ENCODE peak calls at places on chromosomes 1 and 21, in eight cellular contexts. Z is lower lobe of right lung, X is adrenal gland, V is HL-60, Q is K562, L is HCT116, D is iPS DF 6.9, M is AG04450. C is an unnamed sample.

GRCh38 chr1:57165546-57165945 is 199.7 kb upstream of the C8B start:
- DNase-seq in Z (no peak), X (no peak), V (no peak), Q (no peak), L (no peak), D (no peak), M (no peak), C (no peak)

GRCh38 chr1:156165083-156165482 is 11.7 kb downstream of the SEMA4A start:
- DNase-seq in Z (no peak), X (no peak), V (no peak), Q (no peak), L (no peak), D (no peak), M (no peak), C (no peak)

GRCh38 chr1:160061376-160062100 is 8.4 kb downstream of the KCNJ10 start:
- DNase-seq in Z (no peak), X (no peak), V (no peak), Q (no peak), L (no peak), D (no peak), M (no peak), C (no peak)

GRCh38 chr1:30525631-30525979 is 197.8 kb downstream of the MATN1 start:
- DNase-seq in Z (no peak), X (no peak), V (no peak), Q (no peak), L (no peak), D (no peak), M (no peak), C (no peak)

GRCh38 chr1:234899041-234899787 is 229.4 kb downstream of the TOMM20 start:
- DNase-seq in Z (peak), X (peak), V (no peak), Q (no peak), L (no peak), D (no peak), M (no peak), C (peak)

GRCh38 chr1:3623441-3624150 is 1.2 kb upstream of the TPRG1L start:
- DNase-seq in Z (no peak), X (no peak), V (no peak), Q (no peak), L (no peak), D (no peak), M (no peak), C (peak)

GRCh38 chr1:45326627-45327591 is at the start of gene HPDL:
- DNase-seq in Z (peak), X (peak), V (peak), Q (no peak), L (no peak), D (peak), M (no peak), C (peak)

GRCh38 chr1:172167801-172168596 is 252.5 kb upstream of the C1orf105 start:
- DNase-seq in Z (no peak), X (peak), V (no peak), Q (no peak), L (no peak), D (no peak), M (no peak), C (no peak)

GRCh38 chr1:36161656-36162531 is 5.9 kb downstream of the MAP7D1 start:
- DNase-seq in Z (peak), X (no peak), V (peak), Q (peak), L (no peak), D (no peak), M (no peak), C (peak)

GRCh38 chr1:17609529-17609928 is 70.0 kb downstream of the ARHGEF10L start:
- DNase-seq in Z (no peak), X (no peak), V (no peak), Q (no peak), L (no peak), D (no peak), M (no peak), C (no peak)

GRCh38 chr1:154420172-154420571 is 15.0 kb downstream of the IL6R start:
- DNase-seq in Z (peak), X (peak), V (no peak), Q (no peak), L (no peak), D (no peak), M (no peak), C (peak)

GRCh38 chr1:168319691-168320090 is 39.0 kb downstream of the TBX19 start:
- DNase-seq in Z (no peak), X (no peak), V (no peak), Q (no peak), L (no peak), D (no peak), M (no peak), C (peak)

GRCh38 chr1:32764826-32765545 is 52.2 kb downstream of the YARS1 start:
- DNase-seq in Z (peak), X (peak), V (no peak), Q (no peak), L (no peak), D (no peak), M (no peak), C (peak)

GRCh38 chr1:93625582-93626327 is 55.9 kb downstream of the BCAR3 start:
- DNase-seq in Z (no peak), X (peak), V (no peak), Q (no peak), L (no peak), D (no peak), M (no peak), C (peak)

GRCh38 chr1:174017231-174017970 is 4.8 kb downstream of the RC3H1 start:
- DNase-seq in Z (no peak), X (no peak), V (no peak), Q (no peak), L (no peak), D (no peak), M (no peak), C (no peak)

GRCh38 chr1:197139169-197139568 is 7.3 kb downstream of the ASPM start:
- DNase-seq in Z (no peak), X (no peak), V (no peak), Q (no peak), L (no peak), D (no peak), M (no peak), C (no peak)

DNA sequence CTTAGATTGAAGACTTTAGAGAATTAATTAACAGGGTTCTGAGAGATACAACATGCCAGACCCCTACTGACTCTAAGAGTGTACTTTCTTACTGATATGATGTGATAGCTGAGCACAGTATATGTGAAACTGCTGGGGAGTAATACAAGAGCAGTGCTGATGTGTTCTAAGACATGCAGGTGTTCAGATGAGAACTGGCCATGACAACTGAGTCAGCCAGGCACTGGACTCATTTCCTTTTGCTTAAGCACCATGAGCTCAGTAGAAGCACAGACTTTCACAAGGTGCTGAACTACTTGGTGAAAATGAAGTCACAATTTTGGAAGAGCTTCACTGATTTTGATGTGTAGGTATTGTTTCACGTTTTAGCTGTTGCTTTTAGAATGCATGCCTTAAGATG is 15.9 kb upstream of the POGZ start:
- DNase-seq in Z (no peak), X (peak), V (no peak), Q (no peak), L (no peak), D (no peak), M (no peak), C (no peak)
- H3K4me3 ChIP-seq in Z (no peak), X (no peak), V (no peak), Q (no peak), L (no peak), D (no peak), M (no peak), C (no peak)

GRCh38 chr21:34889537-34890257 is 159.4 kb downstream of the RUNX1 start:
- DNase-seq in Z (peak), X (peak), V (peak), Q (peak), L (no peak), D (no peak), M (no peak), C (peak)
- H3K27ac ChIP-seq in Z (peak), X (peak), V (peak), Q (peak), L (peak), D (no peak), M (peak), C (peak)

GRCh38 chr21:39612233-39613028 is at the start of gene B3GALT5:
- DNase-seq in Z (no peak), X (no peak), V (no peak), Q (no peak), L (peak), D (peak), M (no peak), C (no peak)
- H3K4me3 ChIP-seq in Z (no peak), X (no peak), V (no peak), Q (no peak), L (peak), D (peak), M (peak), C (peak)

GRCh38 chr1:26739251-26739914 is 43.6 kb downstream of the ARID1A start:
- DNase-seq in Z (no peak), X (no peak), V (no peak), Q (no peak), L (no peak), D (no peak), M (no peak), C (no peak)

GRCh38 chr1:26743426-26744059 is 44.2 kb upstream of the PIGV start:
- DNase-seq in Z (no peak), X (no peak), V (no peak), Q (no peak), L (no peak), D (no peak), M (no peak), C (no peak)

GRCh38 chr1:26744075-26744958 is 43.4 kb upstream of the PIGV start:
- DNase-seq in Z (peak), X (peak), V (peak), Q (peak), L (peak), D (peak), M (peak), C (peak)

GRCh38 chr1:26740023-26740422 is 44.2 kb downstream of the ARID1A start:
- DNase-seq in Z (no peak), X (no peak), V (no peak), Q (no peak), L (no peak), D (no peak), M (no peak), C (no peak)

GRCh38 chr1:26740958-26741357 is 45.1 kb downstream of the ARID1A start:
- DNase-seq in Z (no peak), X (no peak), V (no peak), Q (no peak), L (no peak), D (no peak), M (no peak), C (no peak)
- H3K27ac ChIP-seq in Z (no peak), X (no peak), V (peak), Q (no peak), L (no peak), D (no peak), M (no peak), C (no peak)

GRCh38 chr1:87560137-87560536 is 231.5 kb downstream of the LMO4 start:
- DNase-seq in Z (no peak), X (no peak), V (no peak), Q (no peak), L (no peak), D (no peak), M (no peak), C (no peak)
- H3K4me3 ChIP-seq in Z (no peak), X (no peak), V (no peak), Q (no peak), L (no peak), D (no peak), M (no peak), C (no peak)

GRCh38 chr1:9344426-9345200 is 51.9 kb downstream of the SPSB1 start:
- DNase-seq in Z (no peak), X (no peak), V (no peak), Q (no peak), L (no peak), D (no peak), M (no peak), C (peak)
- H3K27ac ChIP-seq in Z (no peak), X (no peak), V (no peak), Q (no peak), L (no peak), D (no peak), M (no peak), C (no peak)

GRCh38 chr1:185972096-185972875 is 238.1 kb downstream of the HMCN1 start:
- DNase-seq in Z (no peak), X (no peak), V (no peak), Q (no peak), L (no peak), D (no peak), M (no peak), C (no peak)

GRCh38 chr1:185969028-185969427 is 234.8 kb downstream of the HMCN1 start:
- DNase-seq in Z (no peak), X (no peak), V (no peak), Q (no peak), L (no peak), D (no peak), M (peak), C (no peak)

GRCh38 chr1:185971688-185972087 is 237.5 kb downstream of the HMCN1 start:
- DNase-seq in Z (no peak), X (no peak), V (no peak), Q (no peak), L (no peak), D (no peak), M (no peak), C (no peak)

GRCh38 chr1:185966487-185966886 is 232.3 kb downstream of the HMCN1 start:
- DNase-seq in Z (no peak), X (no peak), V (no peak), Q (no peak), L (no peak), D (no peak), M (no peak), C (no peak)

GRCh38 chr1:185969524-185969991 is 235.4 kb downstream of the HMCN1 start:
- DNase-seq in Z (no peak), X (no peak), V (no peak), Q (no peak), L (no peak), D (no peak), M (no peak), C (no peak)
- H3K4me3 ChIP-seq in Z (no peak), X (no peak), V (no peak), Q (no peak), L (no peak), D (no peak), M (no peak), C (no peak)

DNA sequence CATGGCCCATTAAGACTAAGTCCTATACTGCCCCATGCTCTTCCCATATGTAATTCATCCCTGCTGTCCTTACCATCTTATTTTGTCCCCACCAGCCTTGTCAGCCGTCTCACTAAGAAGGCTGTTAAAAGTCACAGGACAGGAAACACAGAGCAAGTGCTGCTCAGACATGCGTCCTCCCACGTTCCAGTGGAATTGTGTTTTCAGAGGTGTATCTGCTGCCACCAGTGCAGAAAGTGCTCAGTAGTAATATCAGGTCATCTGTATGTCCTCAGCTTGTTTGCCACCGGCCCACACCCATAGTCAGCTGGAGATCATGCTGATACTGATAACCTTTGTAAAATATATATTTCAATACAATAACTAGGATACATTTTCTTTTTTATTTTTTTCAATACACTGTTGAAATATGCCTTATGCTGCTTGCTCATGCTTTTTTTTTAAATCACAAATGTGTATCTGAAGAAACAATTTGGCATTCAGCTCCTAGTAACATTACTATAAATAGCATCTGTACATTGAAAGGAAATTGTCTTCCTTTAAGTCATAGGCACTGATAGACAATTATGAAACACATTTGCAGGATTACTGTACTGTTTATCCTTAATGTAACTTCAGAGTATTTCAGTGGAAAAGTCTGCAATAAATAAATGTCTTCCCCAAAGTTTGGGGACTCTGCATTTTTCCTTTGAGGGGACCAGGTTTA is 156.9 kb downstream of the EDEM3 start:
- DNase-seq in Z (no peak), X (no peak), V (no peak), Q (peak), L (no peak), D (no peak), M (no peak), C (no peak)
- H3K27ac ChIP-seq in Z (no peak), X (no peak), V (no peak), Q (no peak), L (no peak), D (no peak), M (no peak), C (no peak)